ENCODE peak calls at places on chromosomes 2 and 18, in nine cellular contexts. One of them, this sample, is unnamed.

GRCh38 chr2:112048887-112049286 is 6.2 kb upstream of the TMEM87B start:
- DNase-seq in Caki2: peak; percentile 60
- DNase-seq in left cardiac atrium: no peak
- DNase-seq in activated CD4-positive, CD25-positive, alpha-beta regulatory T cell: no peak
- DNase-seq in heart right ventricle: no peak
- DNase-seq in T-helper 9 cell: no peak
- DNase-seq in CD8-positive, alpha-beta memory T cell: no peak
- DNase-seq in LoVo: peak; percentile 53
- DNase-seq in progenitor cell of endocrine pancreas: no peak
- DNase-seq in this sample: peak; percentile 28

GRCh38 chr2:122100371-122101150 is 345.1 kb downstream of the TSN start:
- DNase-seq in Caki2: no peak
- DNase-seq in LoVo: no peak
- DNase-seq in heart right ventricle: no peak
- DNase-seq in progenitor cell of endocrine pancreas: no peak
- DNase-seq in CD8-positive, alpha-beta memory T cell: no peak
- DNase-seq in T-helper 9 cell: no peak
- DNase-seq in left cardiac atrium: no peak
- DNase-seq in activated CD4-positive, CD25-positive, alpha-beta regulatory T cell: no peak
- DNase-seq in this sample: no peak

GRCh38 chr2:72316774-72317173 is 169.1 kb upstream of the CYP26B1 start:
- DNase-seq in left cardiac atrium: no peak
- DNase-seq in CD8-positive, alpha-beta memory T cell: no peak
- DNase-seq in Caki2: no peak
- DNase-seq in activated CD4-positive, CD25-positive, alpha-beta regulatory T cell: no peak
- DNase-seq in LoVo: no peak
- DNase-seq in progenitor cell of endocrine pancreas: no peak
- DNase-seq in heart right ventricle: no peak
- DNase-seq in T-helper 9 cell: no peak
- DNase-seq in this sample: no peak

GRCh38 chr2:34980689-34981088 is 1374.9 kb upstream of the CRIM1 start:
- DNase-seq in T-helper 9 cell: no peak
- DNase-seq in left cardiac atrium: no peak
- DNase-seq in LoVo: no peak
- DNase-seq in heart right ventricle: no peak
- DNase-seq in progenitor cell of endocrine pancreas: no peak
- DNase-seq in activated CD4-positive, CD25-positive, alpha-beta regulatory T cell: no peak
- DNase-seq in Caki2: no peak
- DNase-seq in CD8-positive, alpha-beta memory T cell: no peak
- DNase-seq in this sample: no peak

GRCh38 chr2:239960929-239961661 is 64.0 kb downstream of the NDUFA10 start:
- DNase-seq in progenitor cell of endocrine pancreas: no peak
- DNase-seq in activated CD4-positive, CD25-positive, alpha-beta regulatory T cell: no peak
- DNase-seq in T-helper 9 cell: no peak
- DNase-seq in LoVo: no peak
- DNase-seq in left cardiac atrium: no peak
- DNase-seq in heart right ventricle: no peak
- DNase-seq in Caki2: no peak
- DNase-seq in CD8-positive, alpha-beta memory T cell: no peak
- DNase-seq in this sample: no peak

GRCh38 chr18:13461488-13461887 is 242.9 kb downstream of the LDLRAD4 start:
- DNase-seq in heart right ventricle: no peak
- DNase-seq in progenitor cell of endocrine pancreas: no peak
- DNase-seq in T-helper 9 cell: no peak
- DNase-seq in LoVo: no peak
- DNase-seq in activated CD4-positive, CD25-positive, alpha-beta regulatory T cell: no peak
- DNase-seq in Caki2: no peak
- DNase-seq in left cardiac atrium: no peak
- DNase-seq in CD8-positive, alpha-beta memory T cell: no peak
- DNase-seq in this sample: no peak

GRCh38 chr18:36583155-36583745 is 245.6 kb downstream of the TPGS2 start:
- DNase-seq in Caki2: peak; percentile 2
- DNase-seq in progenitor cell of endocrine pancreas: no peak
- DNase-seq in T-helper 9 cell: no peak
- DNase-seq in LoVo: no peak
- DNase-seq in heart right ventricle: no peak
- DNase-seq in CD8-positive, alpha-beta memory T cell: no peak
- DNase-seq in left cardiac atrium: no peak
- DNase-seq in activated CD4-positive, CD25-positive, alpha-beta regulatory T cell: no peak
- DNase-seq in this sample: no peak

GRCh38 chr2:86223098-86223681 is 23.9 kb downstream of the MRPL35 start:
- DNase-seq in T-helper 9 cell: no peak
- DNase-seq in LoVo: no peak
- DNase-seq in heart right ventricle: peak; percentile 59
- DNase-seq in left cardiac atrium: peak; percentile 68
- DNase-seq in progenitor cell of endocrine pancreas: no peak
- DNase-seq in Caki2: no peak
- DNase-seq in activated CD4-positive, CD25-positive, alpha-beta regulatory T cell: no peak
- DNase-seq in CD8-positive, alpha-beta memory T cell: no peak
- DNase-seq in this sample: no peak

GRCh38 chr2:237944302-237944701 is 22.5 kb upstream of the UBE2F start:
- DNase-seq in activated CD4-positive, CD25-positive, alpha-beta regulatory T cell: no peak
- DNase-seq in T-helper 9 cell: no peak
- DNase-seq in CD8-positive, alpha-beta memory T cell: no peak
- DNase-seq in heart right ventricle: no peak
- DNase-seq in left cardiac atrium: no peak
- DNase-seq in Caki2: no peak
- DNase-seq in LoVo: no peak
- DNase-seq in progenitor cell of endocrine pancreas: no peak
- DNase-seq in this sample: no peak

This sample was measured in effector memory CD8-positive, alpha-beta T cell.